ENCODE peak calls at places on chromosomes 7 and 10, in four cellular contexts. J is HepG2, T is GM12878, Q is K562. I is an unnamed sample.

GRCh38 chr10:127908106-127908957 is 1.4 kb downstream of the PTPRE start:
- DNase-seq in T (no peak), Q (no peak), J (peak; percentile 23), I (no peak)

GRCh38 chr10:26367771-26368170 is 70.4 kb upstream of the APBB1IP start:
- DNase-seq in Q (peak; percentile 26), T (no peak), J (peak; percentile 19), I (peak; percentile 53)

GRCh38 chr10:11201911-11202310 is 184.2 kb downstream of the CELF2 start:
- DNase-seq in T (no peak), J (no peak), Q (no peak), I (no peak)

GRCh38 chr10:91380873-91381561 is 29.1 kb upstream of the HECTD2 start:
- DNase-seq in T (no peak), Q (no peak), J (no peak), I (peak; percentile 30)

GRCh38 chr7:39950473-39951155 is 558 bp downstream of the CDK13 start:
- DNase-seq in T (no peak), J (no peak), Q (peak; percentile 39), I (peak; percentile 12)

GRCh38 chr10:32979041-32979440 is 21.0 kb upstream of the ITGB1 start:
- DNase-seq in J (no peak), Q (no peak), T (no peak), I (no peak)

GRCh38 chr7:38629621-38630020 is 1.6 kb downstream of the AMPH start:
- DNase-seq in T (no peak), J (no peak), Q (no peak), I (no peak)

GRCh38 chr7:47474937-47475879 is 106.7 kb downstream of the TNS3 start:
- DNase-seq in T (peak; percentile 32), Q (peak; percentile 44), J (peak; percentile 98), I (peak; percentile 52)

GRCh38 chr7:80783688-80784327 is 135.0 kb downstream of the SEMA3C start:
- DNase-seq in J (no peak), T (no peak), Q (no peak), I (no peak)

GRCh38 chr7:21923663-21924062 is 22.0 kb downstream of the CDCA7L start:
- DNase-seq in T (no peak), Q (no peak), J (no peak), I (peak; percentile 73)

GRCh38 chr10:663844-664243 is 25.6 kb downstream of the DIP2C start:
- DNase-seq in Q (no peak), T (no peak), J (no peak), I (no peak)

GRCh38 chr10:25959540-25960232 is 25.7 kb downstream of the MYO3A start:
- DNase-seq in Q (no peak), T (no peak), J (no peak), I (no peak)

GRCh38 chr7:28872226-28872625 is 85.9 kb downstream of the TRIL start:
- DNase-seq in Q (no peak), J (no peak), T (no peak), I (no peak)

GRCh38 chr7:127901895-127902703 is 129.1 kb downstream of the LRRC4 start:
- DNase-seq in T (peak; percentile 60), J (no peak), Q (no peak), I (no peak)

GRCh38 chr7:67343566-67343965 is 346.9 kb downstream of the TYW1 start:
- DNase-seq in Q (no peak), T (no peak), J (no peak), I (no peak)

GRCh38 chr7:96244992-96245292 is 77.0 kb downstream of the SLC25A13 start:
- DNase-seq in T (no peak), J (no peak), Q (no peak), I (no peak)

GRCh38 chr7:44244282-44244681 is 43.5 kb downstream of the YKT6 start:
- DNase-seq in Q (peak; percentile 71), T (no peak), J (no peak), I (peak; percentile 47)

GRCh38 chr10:49408437-49409306 is 12.8 kb upstream of the DRGX start:
- DNase-seq in J (peak; percentile 20), Q (peak; percentile 71), T (no peak), I (no peak)

GRCh38 chr7:128151646-128152045 is 89.4 kb upstream of the LEP start:
- DNase-seq in T (no peak), Q (no peak), J (no peak), I (no peak)

GRCh38 chr10:49593564-49593875 is 16.6 kb upstream of the SLC18A3 start:
- DNase-seq in T (no peak), Q (no peak), J (no peak), I (no peak)

GRCh38 chr10:77131214-77131613 is 506.4 kb downstream of the KCNMA1 start:
- DNase-seq in J (no peak), Q (no peak), T (no peak), I (no peak)

GRCh38 chr10:119726291-119727261 is 726 bp downstream of the INPP5F start:
- DNase-seq in Q (peak; percentile 61), T (no peak), J (no peak), I (peak; percentile 68)

GRCh38 chr10:79488303-79488702 is 24.0 kb upstream of the EIF5AL1 start:
- DNase-seq in T (no peak), J (no peak), Q (no peak), I (no peak)

GRCh38 chr7:98409843-98410242 is 9.0 kb upstream of the BAIAP2L1 start:
- DNase-seq in T (no peak), Q (no peak), J (no peak), I (no peak)

GRCh38 chr7:22725585-22725984 is 1.4 kb upstream of the IL6 start:
- DNase-seq in T (no peak), Q (peak; percentile 58), J (peak; percentile 47), I (peak; percentile 42)

GRCh38 chr7:47690902-47691558 is 109.1 kb upstream of the TNS3 start:
- DNase-seq in Q (no peak), J (no peak), T (no peak), I (no peak)

GRCh38 chr7:78852951-78853350 is 600.5 kb downstream of the MAGI2 start:
- DNase-seq in T (no peak), Q (no peak), J (no peak), I (no peak)

GRCh38 chr7:82323806-82324205 is 119.8 kb downstream of the CACNA2D1 start:
- DNase-seq in Q (no peak), T (no peak), J (no peak), I (no peak)

GRCh38 chr7:98568891-98569290 is 48.2 kb upstream of the NPTX2 start:
- DNase-seq in Q (no peak), J (no peak), T (no peak), I (no peak)

GRCh38 chr7:31122649-31123058 is 70.5 kb downstream of the ADCYAP1R1 start:
- DNase-seq in Q (peak; percentile 72), J (peak; percentile 45), T (no peak), I (peak; percentile 70)

GRCh38 chr10:132632851-132633684 is 95.5 kb downstream of the INPP5A start:
- DNase-seq in T (no peak), J (no peak), Q (no peak), I (no peak)

GRCh38 chr10:94150541-94151184 is 156.9 kb downstream of the PLCE1 start:
- DNase-seq in Q (no peak), T (no peak), J (no peak), I (no peak)

GRCh38 chr7:150444674-150445365 is 5.6 kb upstream of the GIMAP8 start:
- DNase-seq in Q (no peak), T (no peak), J (no peak), I (no peak)

GRCh38 chr10:128875955-128876354 is 591.1 kb upstream of the MGMT start:
- DNase-seq in T (no peak), Q (no peak), J (no peak), I (no peak)

GRCh38 chr7:1552200-1552599 is 3.8 kb downstream of the TMEM184A start:
- DNase-seq in J (no peak), T (no peak), Q (no peak), I (no peak)

GRCh38 chr10:12428447-12429135 is 79.2 kb downstream of the CAMK1D start:
- DNase-seq in J (no peak), T (no peak), Q (no peak), I (no peak)
- TF ChIP-seq FOXM1 in J (no peak), T (no peak), Q (no peak), I (no peak)

DNA sequence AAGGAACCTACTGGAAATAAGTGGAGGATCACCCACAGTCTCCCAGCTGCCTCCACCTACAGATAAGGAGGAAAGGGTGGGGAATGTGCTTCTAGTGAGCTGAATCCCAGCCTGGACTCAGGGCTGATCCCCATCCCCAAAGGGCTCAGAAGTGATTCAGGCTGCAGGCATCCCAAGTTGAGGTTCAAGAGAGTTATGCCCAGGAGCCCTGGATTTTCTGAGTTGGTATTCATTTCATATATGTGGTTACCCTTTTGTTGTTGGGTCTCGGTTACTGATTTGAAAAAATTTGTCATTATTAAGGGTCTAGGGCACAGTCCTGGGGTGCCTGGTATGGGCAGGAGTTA is 30.0 kb upstream of the SRGN start:
- DNase-seq in J (no peak), Q (no peak), T (no peak), I (no peak)
- TF ChIP-seq TARDBP in J (no peak), Q (no peak), T (no peak), I (no peak)

GRCh38 chr7:50653116-50653854 is 88.1 kb upstream of the DDC start:
- DNase-seq in Q (no peak), J (peak; percentile 8), T (no peak), I (no peak)
- TF ChIP-seq FOXM1 in Q (no peak), J (no peak), T (no peak), I (no peak)

GRCh38 chr7:144884913-144885312 is 49.1 kb upstream of the TPK1 start:
- DNase-seq in J (no peak), Q (no peak), T (no peak), I (no peak)
- TF ChIP-seq TARDBP in J (no peak), Q (no peak), T (no peak), I (no peak)

DNA sequence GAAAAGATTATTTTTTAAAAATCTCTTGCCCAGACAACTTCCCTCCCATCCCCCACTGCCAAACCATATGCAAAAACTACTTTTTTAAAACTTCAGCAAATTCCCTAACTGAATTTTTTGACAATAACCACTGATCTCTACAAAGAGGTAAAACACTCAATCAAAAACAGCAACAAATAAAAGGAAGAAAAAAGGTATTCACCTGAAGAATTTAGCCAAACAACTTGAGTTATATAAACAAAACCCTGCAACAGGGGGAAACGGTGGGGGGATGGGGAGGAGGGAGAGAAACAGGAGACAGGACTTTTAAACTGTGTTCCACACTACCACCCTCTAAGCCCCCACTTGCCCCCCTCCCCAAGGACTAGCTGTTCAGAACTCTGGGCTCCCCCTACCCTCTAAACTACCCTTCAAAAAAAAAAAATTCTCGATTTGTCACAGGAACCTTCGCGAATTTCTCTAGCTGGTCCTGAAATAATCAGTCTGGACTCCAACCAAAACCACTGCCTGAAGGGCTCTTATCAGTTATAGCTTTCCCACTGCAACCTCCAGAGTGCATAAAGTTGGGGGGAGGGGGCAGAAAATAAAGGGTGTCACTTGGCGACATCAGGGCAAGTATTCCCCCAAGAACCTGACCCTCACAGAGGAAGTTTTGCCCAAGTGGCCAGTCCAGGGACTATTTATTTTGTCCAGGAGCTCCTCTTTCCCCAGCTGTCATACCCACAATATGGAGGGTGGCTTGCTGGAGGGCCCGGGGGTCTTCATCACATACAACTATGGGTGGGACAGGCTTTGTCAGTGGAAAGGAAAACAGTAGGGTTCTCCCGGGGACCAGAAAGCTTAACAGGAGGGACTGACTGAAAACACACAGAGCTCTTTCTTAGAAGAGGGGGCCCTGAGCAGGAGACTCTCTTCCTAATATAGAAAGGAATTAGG is 1.4 kb downstream of the UBE2H start:
- DNase-seq in T (no peak), Q (peak; percentile 42), J (no peak), I (no peak)
- TF ChIP-seq FOXM1 in T (no peak), Q (no peak), J (no peak), I (no peak)

I was measured in HEK293T.